ENCODE peak calls at places on chromosomes 7 and 10, in six cellular contexts. F is A549, O is BJ, S is endothelial cell, P is mesothelial cell of epicardium, V is AG09319. L is an unnamed sample.

GRCh38 chr10:6396652-6397051 is 183.4 kb downstream of the PRKCQ start:
- DNase-seq in F (no peak), O (peak; percentile 94), S (no peak), P (no peak), V (peak; percentile 91), L (no peak)

GRCh38 chr7:30596043-30596641 is 1.5 kb downstream of the GARS1 start:
- DNase-seq in F (peak; percentile 30), O (no peak), S (no peak), P (no peak), V (no peak), L (no peak)

GRCh38 chr7:117249696-117250095 is 73.2 kb downstream of the WNT2 start:
- DNase-seq in F (no peak), O (no peak), S (no peak), P (no peak), V (no peak), L (no peak)

GRCh38 chr7:134695321-134695860 is 48.7 kb downstream of the BPGM start:
- DNase-seq in F (no peak), O (peak; percentile 74), S (no peak), P (no peak), V (peak; percentile 92), L (no peak)

GRCh38 chr7:157555308-157555707 is 218.5 kb downstream of the DNAJB6 start:
- DNase-seq in F (peak; percentile 49), O (no peak), S (no peak), P (no peak), V (no peak), L (no peak)

GRCh38 chr10:21634599-21635365 is 100.8 kb downstream of the MLLT10 start:
- DNase-seq in F (no peak), O (no peak), S (no peak), P (no peak), V (no peak), L (no peak)

GRCh38 chr10:118543714-118544400 is 51.6 kb downstream of the PRLHR start:
- DNase-seq in F (peak; percentile 57), O (no peak), S (peak; percentile 74), P (no peak), V (no peak), L (no peak)

GRCh38 chr7:151782598-151783448 is 94.1 kb downstream of the PRKAG2 start:
- DNase-seq in F (peak; percentile 70), O (no peak), S (peak; percentile 83), P (peak; percentile 80), V (peak; percentile 10), L (no peak)

GRCh38 chr7:74032191-74032490 is 4.2 kb downstream of the ELN start:
- DNase-seq in F (no peak), O (peak; percentile 77), S (no peak), P (no peak), V (peak; percentile 69), L (no peak)

GRCh38 chr10:99449023-99449422 is 18.6 kb upstream of the GOT1 start:
- DNase-seq in F (no peak), O (no peak), S (no peak), P (no peak), V (no peak), L (no peak)

GRCh38 chr10:31134303-31134928 is 102.8 kb upstream of the ZNF438 start:
- DNase-seq in F (no peak), O (no peak), S (peak; percentile 36), P (peak; percentile 42), V (no peak), L (no peak)

GRCh38 chr10:1050555-1050954 is 1.6 kb upstream of the IDI1 start:
- DNase-seq in F (peak; percentile 62), O (no peak), S (no peak), P (no peak), V (no peak), L (no peak)

DNA sequence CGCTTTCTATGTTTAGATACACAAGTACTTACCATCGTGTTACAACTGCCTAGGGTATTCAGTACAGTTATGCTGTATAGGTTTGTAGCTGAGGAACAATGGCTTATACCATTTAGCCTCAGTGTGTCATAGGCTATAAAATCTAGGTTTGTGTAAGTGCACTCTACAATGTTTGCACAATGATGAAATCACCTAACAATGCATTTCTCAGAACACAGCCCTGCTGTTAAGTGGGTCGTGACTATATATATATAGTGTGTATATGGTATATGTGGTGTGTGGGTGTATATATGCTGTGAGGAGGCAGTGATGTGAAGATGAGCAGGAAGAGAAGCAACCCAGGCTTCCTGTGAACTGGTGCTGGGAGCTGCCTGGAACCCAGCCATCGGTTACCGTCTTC is 65.6 kb upstream of the MKI67 start:
- DNase-seq in F (peak; percentile 12), O (no peak), S (no peak), P (no peak), V (no peak), L (no peak)
- TF ChIP-seq CTCF in F (no peak), O (no peak), S (no peak), P (no peak), V (no peak), L (no peak)

GRCh38 chr7:91230100-91230499 is 34.1 kb upstream of the FZD1 start:
- DNase-seq in F (no peak), O (no peak), S (no peak), P (no peak), V (no peak), L (no peak)

GRCh38 chr7:91228327-91228726 is 35.9 kb upstream of the FZD1 start:
- DNase-seq in F (no peak), O (no peak), S (no peak), P (no peak), V (no peak), L (no peak)

GRCh38 chr7:91230503-91230902 is 33.7 kb upstream of the FZD1 start:
- DNase-seq in F (no peak), O (no peak), S (no peak), P (no peak), V (no peak), L (no peak)

GRCh38 chr7:91226411-91226810 is 37.8 kb upstream of the FZD1 start:
- DNase-seq in F (no peak), O (no peak), S (no peak), P (no peak), V (no peak), L (no peak)

GRCh38 chr7:91228927-91229326 is 35.3 kb upstream of the FZD1 start:
- DNase-seq in F (no peak), O (no peak), S (no peak), P (no peak), V (no peak), L (no peak)
- TF ChIP-seq CTCF in F (no peak), O (no peak), S (no peak), P (no peak), V (no peak), L (no peak)

DNA sequence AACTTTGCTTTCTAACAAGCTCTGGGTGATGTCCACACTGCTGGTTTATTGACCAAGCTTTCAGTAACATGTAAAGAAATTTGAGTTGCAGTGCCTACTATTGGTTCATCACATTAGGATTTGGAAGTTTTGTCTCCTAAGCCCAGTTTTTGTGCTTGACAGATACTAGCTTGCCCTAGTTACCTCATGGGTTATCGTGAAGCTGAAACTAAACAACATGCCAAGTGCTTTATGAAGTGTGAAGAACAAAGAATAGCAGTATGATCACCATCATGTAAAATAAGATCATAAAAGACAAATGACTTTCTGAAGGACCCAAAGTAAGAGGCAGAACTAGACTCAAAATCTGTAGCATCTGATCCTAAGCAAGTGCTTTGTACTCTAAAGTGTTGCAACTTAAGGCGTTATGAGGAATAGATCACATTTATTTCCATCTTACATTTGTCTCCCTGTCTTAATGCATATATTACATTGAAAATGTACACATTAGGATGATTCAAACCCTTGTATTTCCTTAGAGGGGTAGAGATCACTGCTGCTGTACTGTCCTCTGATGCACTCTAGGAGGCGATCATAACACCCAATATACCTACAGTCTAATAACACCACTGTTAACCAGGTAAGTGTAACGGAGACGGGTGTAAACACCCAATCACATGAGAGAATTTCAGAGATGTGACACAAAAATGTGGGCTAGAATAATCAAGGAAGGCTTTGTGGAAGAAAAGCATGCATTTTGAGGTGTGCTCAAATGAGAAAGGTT is 71.3 kb downstream of the NRCAM start:
- DNase-seq in F (peak; percentile 24), O (no peak), S (no peak), P (no peak), V (no peak), L (no peak)
- TF ChIP-seq CTCF in F (peak; percentile 18), O (no peak), S (peak; percentile 24), P (no peak), V (no peak), L (no peak)

GRCh38 chr7:18226598-18226997 is 199.0 kb upstream of the PRPS1L1 start:
- DNase-seq in F (no peak), O (no peak), S (no peak), P (no peak), V (no peak), L (no peak)
- TF ChIP-seq CTCF in F (no peak), O (no peak), S (no peak), P (no peak), V (no peak), L (no peak)